ENCODE peak calls at places on chromosomes 2 and 18, in five cellular contexts. Y is bronchial epithelial cell, M is OCI-LY7, N is NCI-H510A, D is midbrain. Q is an unnamed sample.

GRCh38 chr2:204110250-204111183 is 174.0 kb downstream of the ICOS start:
- DNase-seq in Y (no peak), D (no peak), N (no peak), M (peak), Q (peak)

GRCh38 chr2:102016399-102016955 is 24.7 kb downstream of the IL1R2 start:
- DNase-seq in D (no peak), Y (peak), N (no peak), M (no peak), Q (no peak)

GRCh38 chr18:60543646-60544045 is 171.1 kb upstream of the MC4R start:
- DNase-seq in M (no peak), Y (peak), D (no peak), N (no peak), Q (no peak)

GRCh38 chr18:8696749-8697211 is 8.6 kb upstream of the MTCL1 start:
- DNase-seq in M (peak), D (peak), Y (peak), N (no peak), Q (peak)

GRCh38 chr2:47265158-47265557 is 110.0 kb upstream of the STPG4 start:
- DNase-seq in Y (no peak), D (no peak), M (no peak), N (no peak), Q (no peak)

GRCh38 chr2:86335865-86336321 is 1.5 kb downstream of the REEP1 start:
- DNase-seq in M (no peak), N (no peak), Y (no peak), D (no peak), Q (no peak)

GRCh38 chr18:46712406-46712805 is 44.4 kb downstream of the ST8SIA5 start:
- DNase-seq in Y (no peak), N (no peak), M (no peak), D (no peak), Q (no peak)

GRCh38 chr2:30666307-30666874 is 140.9 kb downstream of the CAPN13 start:
- DNase-seq in N (peak), M (peak), Y (peak), D (no peak), Q (peak)

GRCh38 chr2:158726906-158727592 is 68.1 kb upstream of the DAPL1 start:
- DNase-seq in Y (no peak), N (no peak), M (peak), D (peak), Q (no peak)

GRCh38 chr18:49161627-49162026 is 210.9 kb upstream of the SMAD7 start:
- DNase-seq in M (no peak), Y (no peak), D (no peak), N (no peak), Q (peak)

GRCh38 chr2:62200291-62200841 is 4.5 kb downstream of the B3GNT2 start:
- DNase-seq in N (no peak), Y (no peak), M (no peak), D (no peak), Q (peak)

GRCh38 chr2:189218236-189218635 is 38.7 kb upstream of the COL5A2 start:
- DNase-seq in D (no peak), N (no peak), M (no peak), Y (no peak), Q (no peak)

GRCh38 chr18:58254873-58255511 is 211.0 kb downstream of the NEDD4L start:
- DNase-seq in Y (no peak), M (no peak), N (peak), D (no peak), Q (no peak)

GRCh38 chr2:31401580-31401979 is 13.0 kb downstream of the XDH start:
- DNase-seq in N (no peak), M (no peak), D (no peak), Y (peak), Q (no peak)

GRCh38 chr18:59500765-59501164 is 141.7 kb upstream of the LMAN1 start:
- DNase-seq in N (no peak), M (no peak), Y (no peak), D (no peak), Q (no peak)

GRCh38 chr2:120209427-120210233 is 13.6 kb downstream of the TMEM185B start:
- DNase-seq in N (no peak), M (no peak), Y (no peak), D (no peak), Q (no peak)

Q was measured in T-helper 1 cell.